ENCODE peak calls at places on chromosomes 6 and 20, in eight cellular contexts. D is NB4, C is Peyer's patch, L is lower leg skin, A is ovary, X is breast epithelium, Y is uterus, S is transverse colon. T is an unnamed sample.

GRCh38 chr6:53301801-53302537 is 46.8 kb downstream of the ELOVL5 start:
- DNase-seq in X (no peak), Y (no peak), A (no peak), L (no peak), S (no peak), C (no peak), D (no peak), T (no peak)

GRCh38 chr6:147142684-147143245 is 61.5 kb upstream of the STXBP5 start:
- DNase-seq in L (no peak), C (no peak), A (no peak), D (no peak), S (no peak), X (no peak), Y (no peak), T (no peak)

GRCh38 chr6:39555136-39555535 is 170.1 kb downstream of the KIF6 start:
- DNase-seq in Y (no peak), L (no peak), D (no peak), A (no peak), S (no peak), C (no peak), X (no peak), T (no peak)

GRCh38 chr6:111722220-111722731 is 116.6 kb upstream of the TRAF3IP2 start:
- DNase-seq in D (peak), A (no peak), L (no peak), X (no peak), C (no peak), S (no peak), Y (no peak), T (no peak)

GRCh38 chr6:47242483-47243386 is 67.0 kb downstream of the TNFRSF21 start:
- DNase-seq in S (peak), A (peak), X (peak), C (peak), L (peak), D (peak), Y (peak), T (peak)

GRCh38 chr6:144528605-144529425 is 243.7 kb downstream of the UTRN start:
- DNase-seq in L (no peak), C (no peak), D (peak), Y (no peak), S (no peak), X (no peak), A (no peak), T (no peak)

GRCh38 chr6:166310634-166311033 is 2.4 kb upstream of the PRR18 start:
- DNase-seq in L (no peak), D (no peak), S (no peak), C (no peak), X (no peak), Y (no peak), A (no peak), T (no peak)

GRCh38 chr20:23305098-23305497 is 45.5 kb upstream of the NXT1 start:
- DNase-seq in C (peak), A (no peak), Y (no peak), X (peak), D (no peak), S (no peak), L (peak), T (no peak)

GRCh38 chr20:674936-675452 is 608 bp downstream of the SCRT2 start:
- DNase-seq in S (no peak), L (no peak), Y (no peak), D (no peak), A (no peak), X (no peak), C (no peak), T (no peak)

GRCh38 chr6:37868447-37868825 is 48.9 kb downstream of the ZFAND3 start:
- DNase-seq in L (no peak), A (no peak), C (no peak), S (no peak), X (no peak), Y (no peak), D (no peak), T (no peak)

GRCh38 chr6:117463762-117464665 is 18.5 kb upstream of the DCBLD1 start:
- DNase-seq in A (no peak), C (no peak), S (no peak), X (no peak), D (peak), L (no peak), Y (no peak), T (no peak)

DNA sequence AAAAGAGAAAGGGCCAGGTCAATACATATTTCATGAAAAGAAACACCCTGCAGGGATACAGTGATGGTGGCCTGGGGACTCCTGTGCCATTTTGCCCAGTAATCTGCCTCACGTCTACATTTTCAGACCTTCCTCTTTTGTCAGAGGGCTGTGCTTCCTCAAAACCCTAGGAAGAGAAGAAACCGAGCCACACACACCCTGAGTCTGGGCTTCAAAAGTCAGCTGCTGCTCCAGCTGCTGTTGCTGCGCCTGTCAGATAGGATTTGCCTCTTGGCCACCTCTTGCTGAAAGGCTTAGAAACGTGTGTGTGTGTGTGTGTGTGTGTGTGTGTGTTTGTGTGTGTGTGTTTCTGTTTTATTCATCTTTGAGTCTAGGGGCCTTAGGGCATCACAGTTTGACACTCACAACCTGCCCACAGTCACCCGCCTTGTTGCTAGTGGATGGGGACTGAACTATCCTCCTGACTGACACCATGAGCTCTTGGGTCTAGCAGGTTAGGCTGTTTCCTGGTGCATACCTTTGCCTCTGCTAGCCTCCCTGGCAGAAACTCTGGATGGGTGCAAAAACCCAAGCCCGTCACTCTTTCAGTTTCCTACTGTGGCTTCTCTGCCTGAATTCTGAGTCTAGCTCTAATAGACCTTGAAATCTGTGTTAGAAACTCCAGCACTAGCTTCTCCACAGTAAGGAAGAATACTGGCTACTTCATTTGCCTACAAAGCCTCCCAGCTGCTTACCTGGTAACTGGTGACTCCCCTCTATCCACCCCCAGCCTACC is 94.9 kb upstream of the CEP85L start:
- DNase-seq in C (no peak), D (peak), S (peak), A (no peak), Y (no peak), X (no peak), L (no peak), T (no peak)
- TF ChIP-seq POLR2A in C (no peak), D (no peak), S (no peak), A (no peak), Y (no peak), X (no peak), L (no peak), T (no peak)

GRCh38 chr6:34317172-34317477 is 68.3 kb upstream of the SMIM29 start:
- DNase-seq in Y (no peak), L (no peak), C (no peak), D (no peak), A (no peak), X (no peak), S (no peak), T (no peak)

GRCh38 chr6:34316442-34317171 is 67.8 kb upstream of the SMIM29 start:
- DNase-seq in S (no peak), A (no peak), L (no peak), Y (no peak), C (no peak), X (no peak), D (no peak), T (no peak)

GRCh38 chr6:34317882-34318491 is 69.2 kb upstream of the SMIM29 start:
- DNase-seq in C (no peak), X (no peak), S (no peak), A (no peak), L (no peak), Y (no peak), D (no peak), T (no peak)

GRCh38 chr6:34315780-34316179 is 67.0 kb upstream of the SMIM29 start:
- DNase-seq in A (no peak), S (no peak), D (peak), L (no peak), Y (no peak), X (no peak), C (no peak), T (no peak)

GRCh38 chr6:34315256-34315655 is 66.5 kb upstream of the SMIM29 start:
- DNase-seq in D (no peak), L (no peak), C (no peak), Y (no peak), S (no peak), X (no peak), A (no peak), T (no peak)
- H3K4me3 ChIP-seq in D (no peak), L (no peak), C (no peak), Y (no peak), S (no peak), X (no peak), A (no peak), T (no peak)

GRCh38 chr6:168886964-168887363 is 366.7 kb downstream of the THBS2 start:
- DNase-seq in C (peak), S (no peak), L (no peak), D (no peak), X (no peak), A (no peak), Y (no peak), T (no peak)
- TF ChIP-seq POLR2A in C (no peak), S (no peak), L (no peak), D (no peak), X (no peak), A (no peak), Y (no peak), T (no peak)

GRCh38 chr20:55140631-55141030 is 665.2 kb downstream of the DOK5 start:
- DNase-seq in C (no peak), A (no peak), L (no peak), Y (no peak), X (no peak), S (no peak), D (no peak), T (no peak)
- H3K4me3 ChIP-seq in C (no peak), A (no peak), L (no peak), Y (no peak), X (no peak), S (no peak), D (no peak), T (no peak)

GRCh38 chr6:26249959-26250805 is 114.8 kb upstream of the BTN3A2 start:
- DNase-seq in C (peak), Y (no peak), S (peak), X (peak), D (peak), L (no peak), A (no peak), T (peak)

GRCh38 chr6:26250806-26251075 is 114.3 kb upstream of the BTN3A2 start:
- DNase-seq in X (no peak), A (no peak), L (no peak), D (no peak), Y (no peak), S (peak), C (peak), T (no peak)

GRCh38 chr6:26254666-26255176 is 110.3 kb upstream of the BTN3A2 start:
- DNase-seq in D (peak), A (no peak), S (no peak), Y (no peak), X (no peak), L (no peak), C (no peak), T (no peak)

GRCh38 chr6:26249709-26249958 is 115.4 kb upstream of the BTN3A2 start:
- DNase-seq in L (no peak), A (no peak), D (no peak), S (no peak), C (no peak), X (no peak), Y (no peak), T (no peak)

GRCh38 chr6:26251354-26252081 is 113.5 kb upstream of the BTN3A2 start:
- DNase-seq in Y (no peak), D (peak), X (no peak), S (peak), A (no peak), L (peak), C (peak), T (peak)
- TF ChIP-seq POLR2A in Y (peak), D (peak), X (peak), S (peak), A (no peak), L (no peak), C (peak), T (peak)

DNA sequence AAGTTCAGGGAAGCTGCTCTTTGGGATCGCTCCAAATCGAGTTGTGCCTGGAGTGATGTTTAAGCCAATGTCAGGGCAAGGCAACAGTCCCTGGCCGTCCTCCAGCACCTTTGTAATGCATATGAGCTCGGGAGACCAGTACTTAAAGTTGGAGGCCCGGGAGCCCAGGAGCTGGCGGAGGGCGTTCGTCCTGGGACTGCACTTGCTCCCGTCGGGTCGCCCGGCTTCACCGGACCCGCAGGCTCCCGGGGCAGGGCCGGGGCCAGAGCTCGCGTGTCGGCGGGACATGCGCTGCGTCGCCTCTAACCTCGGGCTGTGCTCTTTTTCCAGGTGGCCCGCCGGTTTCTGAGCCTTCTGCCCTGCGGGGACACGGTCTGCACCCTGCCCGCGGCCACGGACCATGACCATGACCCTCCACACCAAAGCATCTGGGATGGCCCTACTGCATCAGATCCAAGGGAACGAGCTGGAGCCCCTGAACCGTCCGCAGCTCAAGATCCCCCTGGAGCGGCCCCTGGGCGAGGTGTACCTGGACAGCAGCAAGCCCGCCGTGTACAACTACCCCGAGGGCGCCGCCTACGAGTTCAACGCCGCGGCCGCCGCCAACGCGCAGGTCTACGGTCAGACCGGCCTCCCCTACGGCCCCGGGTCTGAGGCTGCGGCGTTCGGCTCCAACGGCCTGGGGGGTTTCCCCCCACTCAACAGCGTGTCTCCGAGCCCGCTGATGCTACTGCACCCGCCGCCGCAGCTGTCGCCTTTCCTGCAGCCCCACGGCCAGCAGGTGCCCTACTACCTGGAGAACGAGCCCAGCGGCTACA is at the start of gene ESR1:
- DNase-seq in S (peak), Y (peak), C (no peak), L (no peak), D (no peak), A (peak), X (peak), T (peak)
- H3K4me3 ChIP-seq in S (peak), Y (peak), C (peak), L (peak), D (no peak), A (peak), X (peak), T (peak)

GRCh38 chr6:113856571-113857564 is at the start of gene MARCKS:
- DNase-seq in S (peak), X (peak), L (peak), D (peak), A (peak), Y (peak), C (peak), T (peak)
- TF ChIP-seq POLR2A in S (peak), X (peak), L (no peak), D (no peak), A (peak), Y (peak), C (peak), T (peak)

GRCh38 chr6:71080151-71080550 is 123.3 kb upstream of the B3GAT2 start:
- DNase-seq in L (no peak), X (no peak), S (no peak), Y (no peak), A (no peak), C (no peak), D (no peak), T (no peak)

GRCh38 chr6:71080793-71081192 is 123.9 kb upstream of the B3GAT2 start:
- DNase-seq in L (no peak), D (no peak), A (no peak), C (no peak), X (no peak), S (no peak), Y (no peak), T (no peak)

GRCh38 chr6:71077655-71078054 is 120.8 kb upstream of the B3GAT2 start:
- DNase-seq in X (no peak), Y (no peak), C (no peak), A (no peak), S (no peak), D (no peak), L (no peak), T (no peak)

GRCh38 chr6:71079707-71080106 is 122.8 kb upstream of the B3GAT2 start:
- DNase-seq in C (no peak), X (no peak), A (no peak), Y (no peak), L (no peak), D (no peak), S (no peak), T (no peak)

GRCh38 chr6:71082033-71082620 is 125.3 kb upstream of the B3GAT2 start:
- DNase-seq in C (no peak), D (no peak), A (no peak), S (no peak), Y (no peak), L (no peak), X (no peak), T (no peak)
- H3K4me3 ChIP-seq in C (peak), D (no peak), A (peak), S (no peak), Y (peak), L (no peak), X (peak), T (no peak)

T was measured in stomach.